ENCODE peak calls at places on chromosomes 1 and 21, in four cellular contexts. D, A, P and V are unnamed samples.
A peak's percentile ranks its signal among the peaks of the same experiment; 100 is the strongest.

GRCh38 chr1:196115641-196116040 is 492.6 kb downstream of the KCNT2 start:
- DNase-seq in D (no peak), A (no peak), P (peak; percentile 20), V (no peak)

GRCh38 chr1:844472-845026 is 79.2 kb upstream of the SAMD11 start:
- DNase-seq in D (no peak), A (no peak), P (no peak), V (no peak)

GRCh38 chr1:71653952-71654351 is 573.1 kb upstream of the ZRANB2 start:
- DNase-seq in D (no peak), A (no peak), P (no peak), V (no peak)

GRCh38 chr1:204232530-204232929 is 18.7 kb upstream of the GOLT1A start:
- DNase-seq in D (no peak), A (no peak), P (no peak), V (no peak)

GRCh38 chr1:68624233-68624632 is 127.4 kb upstream of the DEPDC1 start:
- DNase-seq in D (no peak), A (no peak), P (peak; percentile 64), V (no peak)

GRCh38 chr1:4796161-4796998 is 142.0 kb downstream of the AJAP1 start:
- DNase-seq in D (no peak), A (no peak), P (no peak), V (no peak)

GRCh38 chr1:210455840-210456603 is 127.3 kb downstream of the HHAT start:
- DNase-seq in D (no peak), A (no peak), P (no peak), V (no peak)

GRCh38 chr1:1554926-1555915 is 14.8 kb upstream of the TMEM240 start:
- DNase-seq in D (no peak), A (no peak), P (peak; percentile 71), V (no peak)

GRCh38 chr1:170593173-170593572 is 61.2 kb downstream of the GORAB start:
- DNase-seq in D (no peak), A (no peak), P (no peak), V (no peak)

GRCh38 chr1:177249231-177249630 is 78.5 kb downstream of the BRINP2 start:
- DNase-seq in D (no peak), A (no peak), P (no peak), V (no peak)

GRCh38 chr1:176515310-176515709 is 52.3 kb downstream of the PAPPA2 start:
- DNase-seq in D (no peak), A (no peak), P (peak; percentile 46), V (no peak)

GRCh38 chr1:107110346-107110745 is 30.5 kb upstream of the NTNG1 start:
- DNase-seq in D (no peak), A (no peak), P (no peak), V (no peak)

GRCh38 chr21:32921632-32922230 is 104.0 kb upstream of the OLIG2 start:
- DNase-seq in D (no peak), A (peak; percentile 31), P (no peak), V (no peak)

GRCh38 chr21:37341254-37341960 is 25.2 kb upstream of the DYRK1A start:
- DNase-seq in D (no peak), A (no peak), P (peak; percentile 76), V (no peak)

GRCh38 chr1:104787866-104788510 is 1038.3 kb downstream of the AMY1C start:
- DNase-seq in D (no peak), A (no peak), P (no peak), V (no peak)

GRCh38 chr1:74468982-74469603 is 43.3 kb downstream of the LRRC53 start:
- DNase-seq in D (no peak), A (peak; percentile 25), P (peak; percentile 39), V (no peak)

GRCh38 chr1:184669400-184669799 is 85.3 kb downstream of the EDEM3 start:
- DNase-seq in D (no peak), A (no peak), P (no peak), V (no peak)

GRCh38 chr1:209657918-209658317 is 5.7 kb upstream of the LAMB3 start:
- DNase-seq in D (no peak), A (no peak), P (no peak), V (no peak)

GRCh38 chr1:40824591-40825429 is 37.4 kb downstream of the CITED4 start:
- DNase-seq in D (no peak), A (no peak), P (no peak), V (no peak)

GRCh38 chr1:170732262-170732595 is 68.3 kb downstream of the PRRX1 start:
- DNase-seq in D (no peak), A (no peak), P (no peak), V (no peak)

GRCh38 chr1:112638109-112638426 is 18.4 kb downstream of the CAPZA1 start:
- DNase-seq in D (no peak), A (no peak), P (no peak), V (no peak)

GRCh38 chr1:110005971-110006370 is 21.4 kb downstream of the AHCYL1 start:
- DNase-seq in D (no peak), A (no peak), P (no peak), V (no peak)

GRCh38 chr1:39965051-39965450 is 10.1 kb downstream of the MFSD2A start:
- DNase-seq in D (no peak), A (no peak), P (no peak), V (no peak)

GRCh38 chr1:107016376-107016978 is 40.0 kb upstream of the PRMT6 start:
- DNase-seq in D (no peak), A (no peak), P (no peak), V (no peak)

GRCh38 chr21:42809577-42810440 is 69.5 kb downstream of the WDR4 start:
- DNase-seq in D (no peak), A (no peak), P (no peak), V (no peak)

GRCh38 chr1:153945131-153945794 is 1.3 kb downstream of the DENND4B start:
- DNase-seq in D (no peak), A (no peak), P (no peak), V (no peak)

GRCh38 chr1:63701187-63701586 is 72.6 kb upstream of the ROR1 start:
- DNase-seq in D (no peak), A (no peak), P (no peak), V (no peak)

GRCh38 chr1:174397261-174397660 is 50.5 kb upstream of the GPR52 start:
- DNase-seq in D (no peak), A (no peak), P (no peak), V (no peak)

DNA sequence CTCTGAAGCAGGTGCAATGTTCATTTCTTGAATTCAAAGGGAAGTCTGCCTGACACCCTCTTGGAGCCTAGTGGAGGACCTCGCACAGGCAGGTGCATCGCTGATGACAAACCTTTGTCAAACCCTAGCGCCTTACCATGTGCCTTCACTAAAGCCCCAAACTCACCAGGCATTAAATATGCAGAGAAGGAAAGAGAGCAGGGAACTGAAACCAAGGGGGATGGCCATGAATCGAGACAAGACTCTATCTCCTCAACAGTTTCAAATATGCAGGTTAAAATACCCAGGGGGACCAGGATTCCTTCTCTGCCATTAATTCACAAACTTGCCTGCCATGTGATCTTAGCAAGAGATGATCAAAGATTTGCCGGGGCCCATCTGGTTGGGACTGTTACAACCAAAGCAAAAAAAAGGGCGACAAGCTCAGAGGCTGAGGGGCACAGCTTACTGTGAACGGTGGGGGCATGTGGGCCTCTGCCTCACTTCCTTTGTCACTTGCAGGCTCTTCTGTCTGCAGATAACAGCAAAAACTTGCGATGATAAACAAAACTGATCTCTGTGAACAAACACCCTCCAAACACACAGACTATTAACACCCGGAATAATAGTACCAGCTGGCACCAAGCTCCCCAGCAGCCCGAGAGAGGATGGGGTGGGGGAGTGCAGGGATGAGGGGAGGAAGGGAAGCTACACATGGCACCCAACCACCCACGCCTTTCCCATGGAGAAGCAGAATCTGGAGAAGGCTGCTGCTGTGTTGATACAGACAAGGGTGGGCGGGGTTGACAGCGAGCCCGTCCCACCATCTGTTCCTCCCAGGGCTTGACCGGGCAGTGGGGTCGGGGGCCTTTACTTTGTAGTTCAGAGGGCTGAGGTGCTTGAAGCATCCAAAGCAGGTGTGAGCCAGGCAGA is 33.9 kb downstream of the TMEM63A start:
- DNase-seq in D (no peak), A (no peak), P (no peak), V (no peak)
- H3K27ac ChIP-seq in D (no peak overlapping the region), A (no peak overlapping the region), P (peak overlapping the region; percentile 5), V (peak overlapping the region; percentile 98)

DNA sequence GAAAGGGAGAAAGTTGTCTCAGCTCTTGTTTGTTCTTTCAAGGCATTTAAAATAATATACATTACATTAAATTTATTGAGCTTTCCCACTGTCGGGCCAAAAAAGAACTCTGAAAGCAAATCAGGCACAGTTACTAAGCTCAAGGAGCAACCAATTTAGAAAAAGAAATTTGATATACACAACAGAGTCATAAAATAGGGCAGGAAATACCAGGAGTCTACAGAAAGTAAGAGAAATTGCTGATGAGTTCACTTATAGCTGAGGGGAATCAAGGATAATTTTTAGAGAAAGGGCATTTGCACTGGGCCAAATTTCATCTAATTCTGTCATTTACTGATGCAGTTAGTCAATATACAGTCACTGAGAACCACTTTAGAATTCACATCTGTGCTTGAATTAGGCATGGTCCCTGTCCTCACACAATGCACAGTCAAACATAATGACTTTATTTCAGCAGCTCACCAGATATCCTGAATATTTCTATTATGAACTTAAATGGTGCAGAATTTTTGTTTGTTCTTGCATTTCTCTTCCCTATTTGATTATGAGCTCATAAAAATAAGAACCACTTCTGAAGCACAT is 249.6 kb upstream of the BEND5 start:
- DNase-seq in D (no peak), A (no peak), P (no peak), V (no peak)
- H3K27ac ChIP-seq in D (no peak overlapping the region), A (no peak overlapping the region), P (no peak overlapping the region), V (no peak overlapping the region)

GRCh38 chr1:54459714-54460113 is 53.5 kb upstream of the SSBP3 start:
- DNase-seq in D (no peak), A (no peak), P (no peak), V (no peak)

GRCh38 chr1:54459140-54459539 is 52.9 kb upstream of the SSBP3 start:
- DNase-seq in D (no peak), A (no peak), P (no peak), V (no peak)

GRCh38 chr1:54461731-54462596 is 55.8 kb upstream of the SSBP3 start:
- DNase-seq in D (no peak), A (no peak), P (no peak), V (no peak)

GRCh38 chr1:54460346-54460745 is 54.2 kb upstream of the SSBP3 start:
- DNase-seq in D (no peak), A (no peak), P (no peak), V (no peak)

DNA sequence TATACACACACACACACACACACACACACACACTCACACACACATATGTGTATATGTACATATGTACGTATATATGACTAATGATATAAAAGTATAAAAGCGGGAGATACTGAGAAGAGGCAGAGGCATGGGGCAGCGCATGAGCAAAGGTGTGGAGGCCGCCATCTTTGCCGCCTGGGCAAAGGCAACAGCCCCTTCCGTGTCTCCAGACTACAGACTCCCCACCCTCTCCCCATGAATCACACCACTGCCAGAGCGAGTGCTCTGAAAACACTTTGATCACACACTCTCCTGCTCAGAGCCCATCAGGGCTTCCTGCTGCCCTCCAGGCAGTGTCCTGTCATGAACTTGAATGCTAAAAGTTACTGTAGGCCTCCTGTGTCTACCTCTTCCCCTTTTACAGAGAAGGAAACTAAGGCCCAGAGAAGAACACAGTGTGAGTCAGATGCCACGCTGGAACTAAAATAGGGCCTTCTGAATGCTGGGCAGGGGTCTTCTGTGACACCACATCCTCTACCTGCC is 54.7 kb upstream of the SSBP3 start:
- DNase-seq in D (no peak), A (no peak), P (no peak), V (no peak)
- H3K27ac ChIP-seq in D (no peak overlapping the region), A (no peak overlapping the region), P (no peak overlapping the region), V (no peak overlapping the region)

DNA sequence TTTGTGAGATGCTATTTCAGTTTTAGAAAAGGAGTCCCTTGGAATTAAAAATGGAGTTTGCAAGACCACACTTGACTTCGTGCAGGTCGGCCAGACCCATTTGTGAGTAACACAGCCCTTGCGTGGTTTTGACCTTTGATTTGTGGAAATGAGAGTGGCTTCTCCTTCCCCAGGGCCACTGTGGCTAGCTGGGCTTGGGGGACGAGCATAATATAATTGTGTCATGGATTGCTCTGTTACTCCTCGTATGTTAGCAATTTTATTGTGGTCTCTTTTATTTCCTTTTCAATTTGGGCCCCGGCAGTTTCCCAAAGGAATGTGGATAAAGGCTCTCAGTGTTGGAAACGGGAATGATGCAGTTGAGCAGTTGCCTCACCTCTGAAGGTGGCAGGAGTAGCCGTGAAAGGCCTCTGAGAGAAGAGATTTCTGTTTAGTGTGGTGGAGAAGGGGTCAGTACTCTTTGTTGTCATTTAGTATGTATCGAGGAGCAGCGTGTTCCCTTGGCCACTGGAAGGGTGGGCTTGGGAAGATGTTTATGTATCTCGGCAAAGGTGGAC is 194.6 kb downstream of the PBX1 start:
- DNase-seq in D (no peak), A (no peak), P (no peak), V (no peak)
- H3K27ac ChIP-seq in D (peak overlapping the region; percentile 70), A (no peak overlapping the region), P (no peak overlapping the region), V (peak overlapping the region; percentile 18)